ENCODE peak calls at places on chromosomes 2 and 18, in six cellular contexts. K is activated naive CD8-positive, alpha-beta T cell treated with anti-CD3 and anti-CD28 coated beads, Interleukin-2, amount 50 U/mL, for 24 hours; B is endodermal cell; N is T-cell; S is stimulated activated CD4-positive, alpha-beta T cell treated with anti-CD3 and anti-CD28 coated beads, Interleukin-1b, Interleukin-23, amount 100 ng/mL, for 1 hour; Y is GM12865. G is an unnamed sample.

GRCh38 chr2:113282747-113283533 is 4.2 kb upstream of the PAX8 start:
- DNase-seq in S (no peak), B (peak), N (no peak), Y (no peak), K (no peak), G (peak)

GRCh38 chr18:79111483-79111882 is 42.3 kb downstream of the ATP9B start:
- DNase-seq in K (no peak), B (no peak), N (no peak), S (no peak), Y (no peak), G (no peak)

GRCh38 chr2:118029025-118029424 is 15.2 kb upstream of the CCDC93 start:
- DNase-seq in N (no peak), Y (no peak), K (no peak), S (no peak), B (no peak), G (no peak)

GRCh38 chr2:39723946-39724827 is 54.9 kb downstream of the THUMPD2 start:
- DNase-seq in Y (peak), B (no peak), N (no peak), K (no peak), S (no peak), G (no peak)

GRCh38 chr2:16653083-16653375 is 12.6 kb downstream of the CYRIA start:
- DNase-seq in K (no peak), N (no peak), Y (no peak), S (no peak), B (peak), G (no peak)

GRCh38 chr18:64042728-64043358 is 73.0 kb downstream of the SERPINB8 start:
- DNase-seq in S (no peak), K (no peak), N (no peak), B (no peak), Y (no peak), G (no peak)

GRCh38 chr2:73981081-73981968 is 3.4 kb upstream of the TET3 start:
- DNase-seq in Y (peak), S (no peak), K (peak), N (no peak), B (peak), G (peak)

GRCh38 chr2:159891917-159892691 is 94.1 kb upstream of the CD302 start:
- DNase-seq in S (no peak), Y (no peak), B (no peak), N (no peak), K (no peak), G (no peak)

GRCh38 chr2:239368906-239369584 is 31.8 kb downstream of the HDAC4 start:
- DNase-seq in S (no peak), N (no peak), K (no peak), B (no peak), Y (peak), G (no peak)

GRCh38 chr2:222025891-222026271 is 272.9 kb downstream of the PAX3 start:
- DNase-seq in N (no peak), Y (no peak), B (peak), S (no peak), K (no peak), G (no peak)

GRCh38 chr2:147863835-147864234 is 19.0 kb downstream of the ACVR2A start:
- DNase-seq in Y (no peak), B (no peak), N (no peak), K (no peak), S (no peak), G (no peak)

GRCh38 chr2:38613126-38613848 is 10.6 kb upstream of the HNRNPLL start:
- DNase-seq in B (no peak), K (no peak), N (no peak), S (no peak), Y (no peak), G (no peak)

GRCh38 chr18:62937065-62937464 is 221.7 kb downstream of the PHLPP1 start:
- DNase-seq in S (no peak), N (no peak), Y (no peak), K (no peak), B (no peak), G (no peak)

GRCh38 chr18:12883003-12883683 is 894 bp downstream of the PTPN2 start:
- DNase-seq in K (peak), S (no peak), B (no peak), Y (no peak), N (no peak), G (no peak)

GRCh38 chr2:119419065-119419464 is 12.6 kb upstream of the TMEM37 start:
- DNase-seq in B (no peak), K (no peak), S (no peak), N (no peak), Y (no peak), G (no peak)

GRCh38 chr2:196535080-196535479 is 104.4 kb upstream of the CCDC150 start:
- DNase-seq in B (no peak), K (no peak), S (no peak), Y (no peak), N (no peak), G (no peak)

GRCh38 chr2:170262343-170262742 is 84.4 kb downstream of the MYO3B start:
- DNase-seq in K (no peak), S (no peak), Y (no peak), B (no peak), N (no peak), G (no peak)

GRCh38 chr2:100630473-100630977 is 67.7 kb downstream of the PDCL3 start:
- DNase-seq in N (no peak), S (no peak), Y (peak), B (no peak), K (no peak), G (no peak)

GRCh38 chr2:152546230-152546837 is 170.9 kb downstream of the PRPF40A start:
- DNase-seq in B (no peak), S (no peak), Y (no peak), K (no peak), N (no peak), G (no peak)

GRCh38 chr18:21743166-21743831 is 2.7 kb downstream of the MIB1 start:
- DNase-seq in K (no peak), S (no peak), Y (peak), N (no peak), B (no peak), G (no peak)

GRCh38 chr2:88596141-88596830 is 31.0 kb downstream of the EIF2AK3 start:
- DNase-seq in B (peak), K (no peak), S (no peak), Y (no peak), N (no peak), G (no peak)

GRCh38 chr2:203734276-203734983 is 28.0 kb downstream of the CD28 start:
- DNase-seq in Y (no peak), N (no peak), B (peak), K (no peak), S (no peak), G (no peak)

GRCh38 chr2:162123806-162124758 is 28.0 kb downstream of the GCG start:
- DNase-seq in S (no peak), N (no peak), Y (peak), B (no peak), K (no peak), G (peak)

GRCh38 chr18:4119127-4119648 is 335.9 kb downstream of the DLGAP1 start:
- DNase-seq in K (no peak), Y (no peak), N (no peak), S (no peak), B (peak), G (no peak)